ENCODE peak calls at places on chromosomes 12 and 14, in eight cellular contexts. One of them, this sample, is unnamed.

GRCh38 chr12:13194462-13195110 is 1.9 kb upstream of the EMP1 start:
- DNase-seq in neural progenitor cell: no peak
- DNase-seq in HepG2: no peak
- DNase-seq in H1: no peak
- DNase-seq in H9: no peak
- DNase-seq in astrocyte: no peak
- DNase-seq in K562: no peak
- DNase-seq in OCI-LY7: no peak
- DNase-seq in this sample: peak

GRCh38 chr14:41607119-41607785 is 576 bp downstream of the LRFN5 start:
- DNase-seq in neural progenitor cell: peak
- DNase-seq in HepG2: no peak
- DNase-seq in H1: no peak
- DNase-seq in H9: no peak
- DNase-seq in astrocyte: peak
- DNase-seq in K562: no peak
- DNase-seq in OCI-LY7: no peak
- DNase-seq in this sample: no peak

GRCh38 chr12:68612245-68612644 is 1.5 kb downstream of the RAP1B start:
- DNase-seq in neural progenitor cell: no peak
- DNase-seq in HepG2: no peak
- DNase-seq in H1: no peak
- DNase-seq in H9: no peak
- DNase-seq in astrocyte: peak
- DNase-seq in K562: peak
- DNase-seq in OCI-LY7: no peak
- DNase-seq in this sample: peak

GRCh38 chr12:111178194-111179081 is 190.5 kb downstream of the PHETA1 start:
- DNase-seq in neural progenitor cell: no peak
- DNase-seq in HepG2: no peak
- DNase-seq in H1: no peak
- DNase-seq in H9: no peak
- DNase-seq in astrocyte: no peak
- DNase-seq in K562: no peak
- DNase-seq in OCI-LY7: no peak
- DNase-seq in this sample: no peak

GRCh38 chr12:51001799-51002198 is 24.4 kb downstream of the SLC11A2 start:
- DNase-seq in neural progenitor cell: no peak
- DNase-seq in HepG2: no peak
- DNase-seq in H1: no peak
- DNase-seq in H9: no peak
- DNase-seq in astrocyte: no peak
- DNase-seq in K562: no peak
- DNase-seq in OCI-LY7: no peak
- DNase-seq in this sample: no peak

GRCh38 chr14:61406670-61407069 is 85.3 kb downstream of the PRKCH start:
- DNase-seq in neural progenitor cell: no peak
- DNase-seq in HepG2: no peak
- DNase-seq in H1: no peak
- DNase-seq in H9: no peak
- DNase-seq in astrocyte: no peak
- DNase-seq in K562: no peak
- DNase-seq in OCI-LY7: no peak
- DNase-seq in this sample: no peak

GRCh38 chr14:72024043-72024407 is 91.8 kb downstream of the RGS6 start:
- DNase-seq in neural progenitor cell: peak
- DNase-seq in HepG2: peak
- DNase-seq in H1: peak
- DNase-seq in H9: peak
- DNase-seq in astrocyte: peak
- DNase-seq in K562: peak
- DNase-seq in OCI-LY7: peak
- DNase-seq in this sample: peak

GRCh38 chr14:87252103-87252502 is 740.9 kb downstream of the GALC start:
- DNase-seq in neural progenitor cell: no peak
- DNase-seq in HepG2: no peak
- DNase-seq in H1: no peak
- DNase-seq in H9: no peak
- DNase-seq in astrocyte: no peak
- DNase-seq in K562: no peak
- DNase-seq in OCI-LY7: no peak
- DNase-seq in this sample: no peak

GRCh38 chr14:85595981-85596380 is 66.0 kb downstream of the FLRT2 start:
- DNase-seq in neural progenitor cell: no peak
- DNase-seq in HepG2: no peak
- DNase-seq in H1: no peak
- DNase-seq in H9: no peak
- DNase-seq in astrocyte: no peak
- DNase-seq in K562: no peak
- DNase-seq in OCI-LY7: no peak
- DNase-seq in this sample: peak

GRCh38 chr12:56635539-56636117 is 5.5 kb upstream of the BAZ2A start:
- DNase-seq in neural progenitor cell: peak
- DNase-seq in HepG2: no peak
- DNase-seq in H1: no peak
- DNase-seq in H9: no peak
- DNase-seq in astrocyte: no peak
- DNase-seq in K562: no peak
- DNase-seq in OCI-LY7: peak
- DNase-seq in this sample: no peak

GRCh38 chr12:79933580-79934264 is 1.2 kb downstream of the PPP1R12A start:
- DNase-seq in neural progenitor cell: peak
- DNase-seq in HepG2: no peak
- DNase-seq in H1: no peak
- DNase-seq in H9: no peak
- DNase-seq in astrocyte: no peak
- DNase-seq in K562: no peak
- DNase-seq in OCI-LY7: peak
- DNase-seq in this sample: peak

GRCh38 chr12:68804654-68805591 is 3.1 kb upstream of the MDM2 start:
- DNase-seq in neural progenitor cell: no peak
- DNase-seq in HepG2: peak
- DNase-seq in H1: no peak
- DNase-seq in H9: peak
- DNase-seq in astrocyte: no peak
- DNase-seq in K562: no peak
- DNase-seq in OCI-LY7: no peak
- DNase-seq in this sample: no peak

GRCh38 chr12:56487448-56488040 is 417 bp downstream of the GLS2 start:
- DNase-seq in neural progenitor cell: peak
- DNase-seq in HepG2: peak
- DNase-seq in H1: no peak
- DNase-seq in H9: peak
- DNase-seq in astrocyte: no peak
- DNase-seq in K562: no peak
- DNase-seq in OCI-LY7: no peak
- DNase-seq in this sample: peak

GRCh38 chr12:49058366-49059062 is 2.1 kb downstream of the KMT2D start:
- DNase-seq in neural progenitor cell: peak
- DNase-seq in HepG2: no peak
- DNase-seq in H1: no peak
- DNase-seq in H9: no peak
- DNase-seq in astrocyte: no peak
- DNase-seq in K562: peak
- DNase-seq in OCI-LY7: no peak
- DNase-seq in this sample: no peak

GRCh38 chr14:90721619-90722305 is 94.5 kb downstream of the TTC7B start:
- DNase-seq in neural progenitor cell: no peak
- DNase-seq in HepG2: no peak
- DNase-seq in H1: no peak
- DNase-seq in H9: no peak
- DNase-seq in astrocyte: peak
- DNase-seq in K562: no peak
- DNase-seq in OCI-LY7: no peak
- DNase-seq in this sample: peak

GRCh38 chr12:105341010-105341409 is 10.5 kb downstream of the C12orf75 start:
- DNase-seq in neural progenitor cell: no peak
- DNase-seq in HepG2: no peak
- DNase-seq in H1: no peak
- DNase-seq in H9: no peak
- DNase-seq in astrocyte: peak
- DNase-seq in K562: no peak
- DNase-seq in OCI-LY7: no peak
- DNase-seq in this sample: peak

GRCh38 chr12:8123124-8123888 is at the start of gene CLEC4A:
- DNase-seq in neural progenitor cell: no peak
- DNase-seq in HepG2: no peak
- DNase-seq in H1: no peak
- DNase-seq in H9: no peak
- DNase-seq in astrocyte: no peak
- DNase-seq in K562: no peak
- DNase-seq in OCI-LY7: no peak
- DNase-seq in this sample: no peak

GRCh38 chr12:119241049-119241448 is 62.3 kb downstream of the HSPB8 start:
- DNase-seq in neural progenitor cell: no peak
- DNase-seq in HepG2: no peak
- DNase-seq in H1: no peak
- DNase-seq in H9: no peak
- DNase-seq in astrocyte: no peak
- DNase-seq in K562: no peak
- DNase-seq in OCI-LY7: no peak
- DNase-seq in this sample: no peak

GRCh38 chr12:119236372-119236771 is 57.6 kb downstream of the HSPB8 start:
- DNase-seq in neural progenitor cell: no peak
- DNase-seq in HepG2: no peak
- DNase-seq in H1: no peak
- DNase-seq in H9: no peak
- DNase-seq in astrocyte: no peak
- DNase-seq in K562: no peak
- DNase-seq in OCI-LY7: no peak
- DNase-seq in this sample: no peak

GRCh38 chr12:119235352-119235751 is 56.6 kb downstream of the HSPB8 start:
- DNase-seq in neural progenitor cell: peak
- DNase-seq in HepG2: no peak
- DNase-seq in H1: no peak
- DNase-seq in H9: peak
- DNase-seq in astrocyte: no peak
- DNase-seq in K562: peak
- DNase-seq in OCI-LY7: no peak
- DNase-seq in this sample: no peak

DNA sequence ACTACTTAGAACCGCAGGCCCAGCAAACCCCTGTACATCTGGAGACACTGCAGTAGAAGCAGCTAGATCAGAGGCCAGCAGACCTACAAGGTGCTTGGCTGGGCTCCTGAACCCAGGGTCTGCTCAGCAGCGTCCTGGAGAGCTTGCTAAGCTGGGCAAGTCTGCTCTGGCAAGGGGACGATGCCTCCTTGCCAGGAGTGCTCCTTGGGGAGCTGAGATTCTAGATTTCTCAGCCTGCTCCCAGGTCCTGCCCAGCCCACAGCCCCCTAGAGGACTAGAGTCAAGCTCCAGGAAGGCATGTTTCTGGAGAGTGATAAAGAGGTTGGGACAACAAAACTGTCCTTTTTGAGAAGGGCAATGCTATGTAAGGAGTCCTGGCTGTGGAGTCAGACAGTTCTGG is 60.3 kb downstream of the HSPB8 start:
- DNase-seq in neural progenitor cell: no peak
- DNase-seq in HepG2: no peak
- DNase-seq in H1: no peak
- DNase-seq in H9: no peak
- DNase-seq in astrocyte: no peak
- DNase-seq in K562: no peak
- DNase-seq in OCI-LY7: no peak
- DNase-seq in this sample: no peak
- TF ChIP-seq CTCF in neural progenitor cell: no peak
- TF ChIP-seq CTCF in HepG2: no peak
- TF ChIP-seq CTCF in H1: no peak
- TF ChIP-seq CTCF in H9: no peak
- TF ChIP-seq CTCF in astrocyte: no peak
- TF ChIP-seq CTCF in K562: no peak
- TF ChIP-seq CTCF in OCI-LY7: no peak
- TF ChIP-seq CTCF in this sample: no peak

DNA sequence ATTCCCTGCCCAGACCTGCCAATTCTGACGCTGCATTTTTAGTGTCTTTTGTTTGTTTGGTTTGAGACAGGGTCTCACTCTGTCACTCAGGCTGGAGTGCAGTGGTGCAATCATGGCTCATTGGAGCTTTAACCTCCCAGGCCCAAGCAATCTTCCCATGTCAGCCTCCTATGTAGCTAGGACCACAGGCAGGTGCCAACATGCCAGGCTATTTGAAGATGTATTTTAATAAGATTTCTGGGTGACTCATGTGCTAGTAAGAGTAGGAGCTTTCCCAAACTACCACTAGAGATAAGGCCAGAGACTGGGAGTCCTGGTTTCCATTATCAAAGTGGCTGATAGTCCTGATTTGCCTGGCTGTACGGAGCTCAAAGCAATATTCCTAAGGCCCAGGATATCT is 693.3 kb downstream of the MED13L start:
- DNase-seq in neural progenitor cell: no peak
- DNase-seq in HepG2: no peak
- DNase-seq in H1: no peak
- DNase-seq in H9: no peak
- DNase-seq in astrocyte: no peak
- DNase-seq in K562: no peak
- DNase-seq in OCI-LY7: no peak
- DNase-seq in this sample: peak
- H2AFZ ChIP-seq in neural progenitor cell: no peak
- H2AFZ ChIP-seq in HepG2: no peak
- H2AFZ ChIP-seq in H1: no peak
- H2AFZ ChIP-seq in H9: no peak
- H2AFZ ChIP-seq in astrocyte: no peak
- H2AFZ ChIP-seq in K562: no peak
- H2AFZ ChIP-seq in OCI-LY7: no peak
- H2AFZ ChIP-seq in this sample: no peak

DNA sequence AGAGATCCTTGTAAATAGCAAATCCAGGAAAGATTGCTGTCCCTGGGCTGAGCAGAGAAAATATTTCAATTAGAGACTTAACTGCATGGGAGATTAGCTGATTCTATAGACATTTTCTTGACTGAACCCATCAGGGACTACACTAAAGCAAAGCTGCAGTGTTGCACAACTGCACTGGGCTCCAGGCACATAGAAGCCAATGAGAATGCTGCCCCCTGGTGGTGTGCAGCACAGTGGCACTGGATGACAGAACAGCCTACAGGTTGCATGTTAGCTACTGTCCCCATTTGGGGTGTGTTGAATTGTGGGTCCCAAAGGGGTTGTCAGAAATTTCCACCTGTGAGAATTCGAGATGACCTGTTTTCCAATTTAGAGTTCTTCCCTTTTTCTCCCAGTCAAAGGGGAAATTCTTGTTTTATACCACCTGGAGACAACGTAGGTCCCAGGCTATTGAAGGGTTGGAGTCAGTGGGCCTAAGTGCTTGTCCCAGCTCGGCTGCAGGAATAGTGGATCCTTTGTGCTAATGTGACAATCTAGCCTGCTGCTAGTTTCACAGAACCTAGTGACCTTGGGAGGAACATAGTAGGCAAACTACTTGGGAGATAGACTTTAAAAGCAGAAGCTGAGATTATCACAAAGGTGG is 114.7 kb downstream of the SLC8A3 start:
- DNase-seq in neural progenitor cell: peak
- DNase-seq in HepG2: peak
- DNase-seq in H1: peak
- DNase-seq in H9: peak
- DNase-seq in astrocyte: no peak
- DNase-seq in K562: peak
- DNase-seq in OCI-LY7: peak
- DNase-seq in this sample: peak
- TF ChIP-seq CTCF in neural progenitor cell: peak
- TF ChIP-seq CTCF in HepG2: peak
- TF ChIP-seq CTCF in H1: peak
- TF ChIP-seq CTCF in H9: peak
- TF ChIP-seq CTCF in astrocyte: peak
- TF ChIP-seq CTCF in K562: peak
- TF ChIP-seq CTCF in OCI-LY7: peak
- TF ChIP-seq CTCF in this sample: peak

GRCh38 chr12:33247625-33248024 is 192.0 kb downstream of the SYT10 start:
- DNase-seq in neural progenitor cell: no peak
- DNase-seq in HepG2: no peak
- DNase-seq in H1: no peak
- DNase-seq in H9: no peak
- DNase-seq in astrocyte: no peak
- DNase-seq in K562: no peak
- DNase-seq in OCI-LY7: no peak
- DNase-seq in this sample: no peak
- H2AFZ ChIP-seq in neural progenitor cell: no peak
- H2AFZ ChIP-seq in HepG2: no peak
- H2AFZ ChIP-seq in H1: no peak
- H2AFZ ChIP-seq in H9: no peak
- H2AFZ ChIP-seq in astrocyte: no peak
- H2AFZ ChIP-seq in K562: no peak
- H2AFZ ChIP-seq in OCI-LY7: no peak
- H2AFZ ChIP-seq in this sample: no peak